ENCODE peak calls at places on chromosomes 16 and 17, in four cellular contexts. O is stimulated activated naive CD8-positive, alpha-beta T cell treated with anti-CD3 and anti-CD28 coated beads, Interleukin-15, Interleukin-2, amounts not matched to agents 100 U/mL and 50 U/mL, for 24 hours; B is HCT116; G is NCI-H748 treated with DMSO at 0.1 percent for 48 hours. T is an unnamed sample.

GRCh38 chr16:75377971-75378386 is 55.3 kb downstream of the CFDP1 start:
- DNase-seq in O (no peak), B (no peak), G (no peak), T (peak; percentile 4)

GRCh38 chr16:1152651-1153259 is at the start of gene CACNA1H:
- DNase-seq in O (peak; percentile 60), B (no peak), G (no peak), T (no peak)

GRCh38 chr17:82243648-82244412 is 15.0 kb downstream of the SLC16A3 start:
- DNase-seq in O (no peak), B (no peak), G (no peak), T (no peak)

GRCh38 chr16:84143784-84144199 is 1.2 kb downstream of the HSDL1 start:
- DNase-seq in O (no peak), B (no peak), G (no peak), T (no peak)

GRCh38 chr17:65515959-65516948 is 45.2 kb downstream of the AXIN2 start:
- DNase-seq in O (no peak), B (peak; percentile 31), G (no peak), T (peak; percentile 33)

GRCh38 chr16:62298567-62298966 is 262.3 kb upstream of the CDH8 start:
- DNase-seq in O (no peak), B (no peak), G (no peak), T (no peak)

GRCh38 chr17:66944365-66945203 is 19.9 kb upstream of the CACNG4 start:
- DNase-seq in O (no peak), B (no peak), G (no peak), T (no peak)

GRCh38 chr17:59777033-59777432 is 69.6 kb downstream of the VMP1 start:
- DNase-seq in O (no peak), B (no peak), G (no peak), T (no peak)

GRCh38 chr17:49766918-49767530 is 3.1 kb upstream of the FAM117A start:
- DNase-seq in O (no peak), B (no peak), G (no peak), T (no peak)

GRCh38 chr17:9977175-9977574 is 72.1 kb upstream of the RCVRN start:
- DNase-seq in O (no peak), B (no peak), G (no peak), T (no peak)

GRCh38 chr17:46796080-46796479 is 22.4 kb downstream of the WNT3 start:
- DNase-seq in O (no peak), B (no peak), G (no peak), T (no peak)

GRCh38 chr17:37299257-37299985 is 76.4 kb upstream of the C17orf78 start:
- DNase-seq in O (no peak), B (no peak), G (peak; percentile 42), T (peak; percentile 41)

GRCh38 chr17:20293501-20293900 is 173.8 kb downstream of the LGALS9B start:
- DNase-seq in O (no peak), B (no peak), G (no peak), T (no peak)

GRCh38 chr16:50152386-50152806 is 710 bp upstream of the TENT4B start:
- DNase-seq in O (peak; percentile 75), B (no peak), G (no peak), T (no peak)

GRCh38 chr17:16439867-16440351 is 24.5 kb downstream of the TRPV2 start:
- DNase-seq in O (no peak), B (no peak), G (no peak), T (no peak)

GRCh38 chr17:59675231-59675630 is 32.0 kb downstream of the PTRH2 start:
- DNase-seq in O (no peak), B (no peak), G (no peak), T (no peak)

GRCh38 chr16:67149276-67150057 is 1.3 kb downstream of the B3GNT9 start:
- DNase-seq in O (no peak), B (no peak), G (no peak), T (no peak)

GRCh38 chr16:70747703-70748631 is 53.0 kb downstream of the VAC14 start:
- DNase-seq in O (no peak), B (no peak), G (no peak), T (no peak)

GRCh38 chr16:68752602-68753001 is 15.5 kb downstream of the CDH1 start:
- DNase-seq in O (peak; percentile 60), B (no peak), G (no peak), T (no peak)

GRCh38 chr16:49352923-49353322 is 20.7 kb upstream of the C16orf78 start:
- DNase-seq in O (no peak), B (peak; percentile 6), G (no peak), T (peak; percentile 7)

GRCh38 chr17:57916925-57917858 is 38.0 kb downstream of the CUEDC1 start:
- DNase-seq in O (peak; percentile 16), B (peak; percentile 48), G (no peak), T (peak; percentile 35)

GRCh38 chr17:49387374-49388289 is 25.6 kb upstream of the ZNF652 start:
- DNase-seq in O (no peak), B (no peak), G (no peak), T (no peak)

GRCh38 chr16:74999208-74999682 is 421 bp downstream of the ZNRF1 start:
- DNase-seq in O (peak; percentile 40), B (no peak), G (no peak), T (no peak)

GRCh38 chr16:27265982-27266381 is 2.6 kb downstream of the NSMCE1 start:
- DNase-seq in O (no peak), B (no peak), G (no peak), T (no peak)

GRCh38 chr17:80254396-80255241 is 6.0 kb upstream of the RNF213 start:
- DNase-seq in O (peak; percentile 55), B (peak; percentile 82), G (no peak), T (no peak)

GRCh38 chr16:82043680-82044584 is 8.9 kb downstream of the HSD17B2 start:
- DNase-seq in O (no peak), B (no peak), G (no peak), T (no peak)

GRCh38 chr16:50938923-50939322 is 197.0 kb downstream of the CYLD start:
- DNase-seq in O (no peak), B (no peak), G (no peak), T (no peak)

GRCh38 chr17:36911007-36911406 is 26.3 kb upstream of the LHX1 start:
- DNase-seq in O (no peak), B (no peak), G (no peak), T (no peak)

GRCh38 chr17:57892820-57893595 is 43.2 kb upstream of the MRPS23 start:
- DNase-seq in O (no peak), B (peak; percentile 75), G (peak; percentile 36), T (no peak)

GRCh38 chr16:86213427-86214205 is 296.7 kb upstream of the FOXF1 start:
- DNase-seq in O (no peak), B (no peak), G (no peak), T (no peak)

GRCh38 chr17:45326566-45326965 is 9.7 kb upstream of the MAP3K14 start:
- DNase-seq in O (no peak), B (no peak), G (no peak), T (no peak)

T was measured in COR-L47.